ENCODE peak calls at places on chromosomes 13 and 19, in seven cellular contexts. N is HCT116, H is GM23248, B is H9, A is fibroblast of lung, K is neural progenitor cell, R is GM23338. Q is an unnamed sample.
A peak's percentile ranks its signal among the peaks of the same experiment; 100 is the strongest.

GRCh38 chr13:46006688-46007452 is 45.7 kb downstream of the ZC3H13 start:
- DNase-seq in H (peak; percentile 24), R (no peak), K (no peak), A (no peak), N (no peak), B (no peak), Q (peak; percentile 46)

GRCh38 chr19:19475845-19476828 is 39.2 kb downstream of the TSSK6 start:
- DNase-seq in A (no peak), R (peak; percentile 82), K (peak; percentile 60), B (peak; percentile 58), N (no peak), H (peak; percentile 31), Q (no peak)

GRCh38 chr13:100650321-100650720 is 24.3 kb downstream of the TMTC4 start:
- DNase-seq in N (no peak), H (no peak), K (no peak), A (no peak), B (no peak), R (no peak), Q (no peak)

GRCh38 chr19:15776991-15777787 is 10.3 kb upstream of the OR10H5 start:
- DNase-seq in R (no peak), N (no peak), B (no peak), K (no peak), H (no peak), A (no peak), Q (no peak)

GRCh38 chr13:47258384-47258783 is 361.5 kb upstream of the HTR2A start:
- DNase-seq in A (no peak), N (no peak), R (no peak), K (no peak), H (peak; percentile 18), B (no peak), Q (no peak)

GRCh38 chr13:48234652-48235099 is 1.7 kb downstream of the ITM2B start:
- DNase-seq in B (no peak), A (no peak), H (peak; percentile 49), K (no peak), N (no peak), R (no peak), Q (no peak)

GRCh38 chr13:111976474-111977183 is 90.3 kb upstream of the SOX1 start:
- DNase-seq in H (no peak), A (no peak), N (no peak), B (no peak), K (no peak), R (no peak), Q (no peak)

GRCh38 chr13:99103536-99103935 is 97.1 kb upstream of the UBAC2 start:
- DNase-seq in B (peak; percentile 40), N (no peak), H (peak; percentile 11), A (no peak), K (peak; percentile 47), R (peak; percentile 27), Q (no peak)

GRCh38 chr19:7004313-7004931 is 16.8 kb downstream of the MBD3L2B start:
- DNase-seq in R (peak; percentile 75), A (peak; percentile 46), B (no peak), N (peak; percentile 34), H (peak; percentile 69), K (peak; percentile 38), Q (no peak)

GRCh38 chr19:18644144-18645034 is 7.6 kb downstream of the KLHL26 start:
- DNase-seq in N (no peak), R (no peak), A (no peak), K (no peak), H (peak; percentile 54), B (no peak), Q (peak; percentile 30)

GRCh38 chr19:44737238-44738160 is 11.0 kb upstream of the BCL3 start:
- DNase-seq in H (peak; percentile 84), B (peak; percentile 33), N (no peak), R (no peak), K (no peak), A (no peak), Q (peak; percentile 82)

GRCh38 chr19:40611096-40611495 is 9.9 kb downstream of the LTBP4 start:
- DNase-seq in K (no peak), H (peak; percentile 77), B (peak; percentile 23), A (no peak), N (no peak), R (no peak), Q (no peak)

GRCh38 chr13:41916173-41916954 is 44.5 kb downstream of the VWA8 start:
- DNase-seq in N (no peak), K (no peak), A (peak; percentile 95), R (no peak), B (no peak), H (peak; percentile 84), Q (peak; percentile 90)

GRCh38 chr19:51811344-51811743 is 16.4 kb downstream of the FPR3 start:
- DNase-seq in A (no peak), K (no peak), H (no peak), N (no peak), B (no peak), R (no peak), Q (no peak)

GRCh38 chr13:113941571-113942191 is 32.2 kb downstream of the C13orf46 start:
- DNase-seq in H (no peak), B (no peak), R (no peak), K (no peak), N (no peak), A (peak; percentile 44), Q (peak; percentile 80)

GRCh38 chr13:99948411-99948810 is 23.2 kb downstream of the ZIC5 start:
- DNase-seq in H (no peak), B (no peak), R (no peak), A (no peak), N (no peak), K (no peak), Q (no peak)

GRCh38 chr13:108020027-108020426 is 195.3 kb downstream of the LIG4 start:
- DNase-seq in A (no peak), H (no peak), K (no peak), N (no peak), R (no peak), B (no peak), Q (no peak)

GRCh38 chr19:41356984-41357739 is 3.4 kb upstream of the TGFB1 start:
- DNase-seq in H (no peak), R (no peak), N (no peak), B (no peak), K (no peak), A (no peak), Q (no peak)

GRCh38 chr13:52161193-52161646 is 1.8 kb upstream of the NEK3 start:
- DNase-seq in B (no peak), K (no peak), R (no peak), H (no peak), A (no peak), N (no peak), Q (no peak)

GRCh38 chr13:31204592-31204991 is 4.8 kb downstream of the B3GLCT start:
- DNase-seq in R (no peak), N (peak; percentile 45), H (peak; percentile 83), A (peak; percentile 44), K (no peak), B (no peak), Q (peak; percentile 71)

GRCh38 chr19:45403781-45404556 is 900 bp downstream of the PPP1R13L start:
- DNase-seq in N (no peak), R (peak; percentile 95), A (no peak), B (peak; percentile 92), K (peak; percentile 77), H (peak; percentile 41), Q (no peak)

GRCh38 chr19:46745030-46745429 is 827 bp upstream of the FKRP start:
- DNase-seq in N (no peak), K (no peak), B (no peak), R (no peak), H (peak; percentile 41), A (no peak), Q (no peak)

GRCh38 chr19:46746281-46746965 is at the start of gene STRN4:
- DNase-seq in A (no peak), B (no peak), R (peak; percentile 64), K (peak; percentile 88), H (peak; percentile 90), N (no peak), Q (no peak)

GRCh38 chr19:46744005-46744691 is 1.7 kb upstream of the FKRP start:
- DNase-seq in H (peak; percentile 39), K (no peak), A (no peak), R (no peak), N (no peak), B (no peak), Q (no peak)

GRCh38 chr19:46748325-46749109 is 2.3 kb upstream of the STRN4 start:
- DNase-seq in A (peak; percentile 71), B (peak; percentile 84), H (peak; percentile 73), K (peak; percentile 87), N (no peak), R (peak; percentile 96), Q (no peak)

GRCh38 chr19:46745521-46746280 is at the start of gene FKRP:
- DNase-seq in A (no peak), K (peak; percentile 69), B (no peak), R (peak; percentile 56), N (no peak), H (peak; percentile 54), Q (no peak)
- H4K20me1 ChIP-seq in A (no peaks in the 10 kb centered on the region), K (peaks cover 48% of the 10 kb centered on the region), B (no peaks in the 10 kb centered on the region), R (peaks cover 46% of the 10 kb centered on the region), N (peaks cover 7% of the 10 kb centered on the region), H (peaks cover 9% of the 10 kb centered on the region), Q (peaks cover 62% of the 10 kb centered on the region)

GRCh38 chr13:33249894-33250293 is 35.7 kb downstream of the STARD13 start:
- DNase-seq in N (no peak), B (no peak), H (no peak), A (no peak), K (no peak), R (no peak), Q (no peak)
- H3K4me1 ChIP-seq in N (peaks cover 8% of the 10 kb centered on the region), B (no peaks in the 10 kb centered on the region), H (peaks cover 42% of the 10 kb centered on the region), A (peaks cover 20% of the 10 kb centered on the region), K (no peaks in the 10 kb centered on the region), R (peaks cover 3% of the 10 kb centered on the region), Q (peaks cover 42% of the 10 kb centered on the region)

DNA sequence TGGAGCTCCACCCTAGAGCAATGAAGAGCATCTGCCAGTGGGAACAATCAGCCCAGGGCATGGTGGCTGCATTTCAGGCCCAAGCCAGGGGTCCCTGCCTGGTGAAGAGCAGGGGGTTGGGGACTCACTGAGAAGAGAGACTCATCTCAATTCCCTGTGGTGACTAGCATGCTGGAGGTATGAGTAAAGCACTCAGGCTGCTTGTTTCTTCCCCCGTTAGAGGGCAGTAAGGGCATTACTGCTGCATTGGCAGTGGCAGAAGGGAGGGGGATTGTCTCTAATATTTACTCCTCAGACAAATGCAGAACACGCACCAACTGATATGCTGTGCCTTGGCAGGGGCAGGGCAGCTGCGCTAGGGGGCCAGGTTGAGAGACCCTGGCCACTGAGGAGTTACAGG is 329.1 kb downstream of the SLITRK5 start:
- DNase-seq in H (peak; percentile 40), K (no peak), R (no peak), N (no peak), B (no peak), A (no peak), Q (peak; percentile 6)
- H2AFZ ChIP-seq in H (peak overlapping the region; percentile 67), K (no peak overlapping the region), R (peak overlapping the region; percentile 28), N (no peak overlapping the region), B (no peak overlapping the region), A (no peak overlapping the region), Q (peak overlapping the region; percentile 45)

GRCh38 chr19:49929121-49929610 is at the start of the genes ATF5 and NUP62:
- DNase-seq in H (peak; percentile 89), R (peak; percentile 85), N (peak; percentile 59), K (peak; percentile 93), A (peak; percentile 84), B (peak; percentile 80), Q (peak; percentile 58)

GRCh38 chr19:49927526-49928264 is 1.3 kb upstream of the ATF5 start:
- DNase-seq in H (no peak), N (no peak), B (no peak), A (no peak), K (no peak), R (no peak), Q (no peak)

GRCh38 chr19:49925486-49925885 is 3.5 kb upstream of the ATF5 start:
- DNase-seq in A (no peak), N (no peak), H (no peak), B (no peak), R (no peak), K (no peak), Q (no peak)

GRCh38 chr19:49924004-49924880 is 4.8 kb upstream of the ATF5 start:
- DNase-seq in B (no peak), K (no peak), H (no peak), R (no peak), A (peak; percentile 39), N (no peak), Q (no peak)

GRCh38 chr19:49926520-49926919 is 2.5 kb upstream of the ATF5 start:
- DNase-seq in K (no peak), N (no peak), R (no peak), B (no peak), H (no peak), A (no peak), Q (no peak)
- H4K20me1 ChIP-seq in K (peaks cover 61% of the 10 kb centered on the region), N (peaks cover 7% of the 10 kb centered on the region), R (peaks cover 42% of the 10 kb centered on the region), B (peaks cover 2% of the 10 kb centered on the region), H (no peaks in the 10 kb centered on the region), A (no peaks in the 10 kb centered on the region), Q (peaks cover 57% of the 10 kb centered on the region)